ENCODE peak calls at places on chromosomes 16 and 17, in four cellular contexts. D is gastrocnemius medialis, O is IMR-90, U is WTC11. M is an unnamed sample.

GRCh38 chr17:79619196-79619595 is 8.3 kb upstream of the RBFOX3 start:
- DNase-seq in D (no peak), O (no peak), U (peak), M (no peak)

GRCh38 chr16:15765880-15766279 is 90.9 kb downstream of the MYH11 start:
- DNase-seq in D (peak), O (peak), U (peak), M (peak)

GRCh38 chr17:74860999-74861553 is 1.4 kb upstream of the GRIN2C start:
- DNase-seq in D (no peak), O (no peak), U (peak), M (no peak)

GRCh38 chr17:27915715-27916114 is 22.6 kb upstream of the LYRM9 start:
- DNase-seq in D (no peak), O (no peak), U (peak), M (no peak)

GRCh38 chr16:11539635-11540034 is 47.1 kb downstream of the LITAF start:
- DNase-seq in D (no peak), O (no peak), U (no peak), M (no peak)

GRCh38 chr17:4236456-4236855 is 27.3 kb downstream of the ANKFY1 start:
- DNase-seq in D (no peak), O (peak), U (no peak), M (no peak)

GRCh38 chr17:31674305-31674704 is 184.7 kb downstream of the COPRS start:
- DNase-seq in D (no peak), O (peak), U (no peak), M (no peak)

GRCh38 chr16:1871974-1872635 is at the start of gene MEIOB:
- DNase-seq in D (no peak), O (no peak), U (peak), M (no peak)

GRCh38 chr17:64259922-64260321 is 3.1 kb downstream of the TEX2 start:
- DNase-seq in D (no peak), O (peak), U (no peak), M (no peak)

GRCh38 chr17:35743911-35744328 is 9.1 kb downstream of the GAS2L2 start:
- DNase-seq in D (no peak), O (peak), U (peak), M (no peak)

GRCh38 chr17:63405741-63406261 is 40.3 kb downstream of the CYB561 start:
- DNase-seq in D (no peak), O (peak), U (no peak), M (no peak)

GRCh38 chr16:27324851-27325301 is 11.1 kb downstream of the IL4R start:
- DNase-seq in D (no peak), O (no peak), U (peak), M (no peak)

GRCh38 chr16:31361201-31362110 is 6.5 kb downstream of the ITGAX start:
- DNase-seq in D (no peak), O (no peak), U (no peak), M (no peak)

DNA sequence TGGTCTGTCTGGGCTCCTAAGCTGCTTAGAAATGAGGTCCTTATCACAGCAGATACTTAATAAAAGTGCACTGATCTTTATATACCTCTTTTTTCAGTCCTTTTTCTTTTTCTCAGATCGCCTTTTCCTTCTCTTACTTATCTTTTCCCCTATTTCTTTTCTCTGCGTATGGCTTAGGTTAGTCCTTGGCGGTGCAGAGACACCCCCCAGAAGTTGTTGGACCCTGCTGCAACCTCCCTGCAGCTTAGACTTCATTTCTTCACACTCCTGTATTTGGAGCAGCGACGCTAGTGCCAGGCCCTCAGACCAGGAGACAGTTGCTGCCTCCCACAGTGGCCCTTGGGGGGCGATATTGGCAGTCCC is 67.6 kb downstream of the CENPV start:
- DNase-seq in D (no peak), O (no peak), U (peak), M (no peak)
- TF ChIP-seq CTCF in D (peak), O (peak), U (peak), M (no peak)

GRCh38 chr17:55770220-55770870 is 19.5 kb downstream of the PCTP start:
- DNase-seq in D (no peak), O (peak), U (no peak), M (no peak)
- TF ChIP-seq CTCF in D (peak), O (peak), U (no peak), M (no peak)

GRCh38 chr16:86828653-86829052 is 250.3 kb downstream of the FOXL1 start:
- DNase-seq in D (no peak), O (no peak), U (no peak), M (no peak)

GRCh38 chr16:86834451-86835035 is 256.2 kb downstream of the FOXL1 start:
- DNase-seq in D (no peak), O (peak), U (peak), M (no peak)

GRCh38 chr16:86828202-86828601 is 249.9 kb downstream of the FOXL1 start:
- DNase-seq in D (no peak), O (no peak), U (no peak), M (no peak)

GRCh38 chr16:86833136-86833535 is 254.8 kb downstream of the FOXL1 start:
- DNase-seq in D (no peak), O (peak), U (no peak), M (no peak)

GRCh38 chr16:86831366-86831765 is 253.0 kb downstream of the FOXL1 start:
- DNase-seq in D (no peak), O (no peak), U (no peak), M (no peak)
- TF ChIP-seq CTCF in D (no peak), O (no peak), U (no peak), M (no peak)

GRCh38 chr17:17983376-17983775 is 10.7 kb downstream of the DRC3 start:
- DNase-seq in D (no peak), O (no peak), U (no peak), M (no peak)

GRCh38 chr17:17985153-17985552 is 12.5 kb downstream of the DRC3 start:
- DNase-seq in D (no peak), O (no peak), U (no peak), M (no peak)

GRCh38 chr17:17987187-17987896 is 14.7 kb downstream of the DRC3 start:
- DNase-seq in D (no peak), O (no peak), U (no peak), M (no peak)

GRCh38 chr17:17983776-17984175 is 11.1 kb downstream of the DRC3 start:
- DNase-seq in D (no peak), O (no peak), U (no peak), M (no peak)

GRCh38 chr17:17985555-17985954 is 12.9 kb downstream of the DRC3 start:
- DNase-seq in D (no peak), O (no peak), U (no peak), M (no peak)
- TF ChIP-seq CTCF in D (no peak), O (peak), U (peak), M (no peak)

GRCh38 chr16:67179421-67180080 is 4.2 kb downstream of the MATCAP1 start:
- DNase-seq in D (no peak), O (no peak), U (peak), M (no peak)
- TF ChIP-seq CTCF in D (no peak), O (peak), U (no peak), M (no peak)

GRCh38 chr17:39677072-39677471 is 8.8 kb downstream of the PNMT start:
- DNase-seq in D (no peak), O (no peak), U (no peak), M (no peak)

GRCh38 chr17:39679521-39680192 is 8.2 kb downstream of the PGAP3 start:
- DNase-seq in D (no peak), O (no peak), U (no peak), M (no peak)

GRCh38 chr17:39676198-39676819 is 8.1 kb downstream of the PNMT start:
- DNase-seq in D (peak), O (no peak), U (no peak), M (no peak)

GRCh38 chr17:39677581-39678339 is 9.5 kb downstream of the PNMT start:
- DNase-seq in D (peak), O (no peak), U (no peak), M (no peak)

DNA sequence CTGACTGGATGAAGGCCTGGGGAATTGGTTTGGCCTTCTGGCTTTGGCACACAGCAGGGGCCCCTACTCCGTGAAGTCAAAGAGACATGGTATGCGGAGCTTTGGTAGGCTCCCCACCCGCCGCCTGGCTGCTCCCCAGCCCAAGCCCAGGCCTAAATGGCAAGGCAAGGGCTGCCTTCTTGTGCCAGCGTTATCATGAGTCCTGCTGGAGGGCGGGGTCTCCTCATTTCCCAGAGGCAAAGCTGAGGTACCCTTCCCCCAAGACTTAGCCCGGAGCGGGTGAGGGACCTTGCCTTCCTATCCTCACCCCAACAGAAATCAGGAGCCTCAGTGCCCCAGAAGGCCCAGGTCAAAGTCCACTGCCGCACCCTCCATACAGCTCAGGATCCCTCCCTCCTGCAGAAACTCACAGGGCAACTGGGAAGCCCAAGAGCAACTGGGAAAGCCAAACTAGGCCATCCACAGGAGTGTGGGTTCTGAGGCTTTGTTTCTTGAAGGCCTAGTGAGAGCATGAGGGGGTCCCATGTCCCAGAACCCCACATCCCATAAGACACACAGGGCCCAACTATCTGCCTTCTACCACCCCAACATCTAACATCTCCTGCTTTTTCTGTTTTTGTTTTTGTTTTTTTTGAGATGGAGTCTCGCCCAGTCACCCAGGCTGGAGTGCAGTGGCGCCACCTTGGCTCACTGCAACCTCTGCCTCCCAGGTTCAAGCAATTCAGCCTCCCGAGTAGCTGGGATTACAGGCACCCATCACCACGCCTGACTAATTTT is 9.3 kb downstream of the PGAP3 start:
- DNase-seq in D (peak), O (no peak), U (no peak), M (no peak)
- TF ChIP-seq CTCF in D (no peak), O (no peak), U (no peak), M (no peak)

GRCh38 chr16:25135239-25135878 is 23.8 kb downstream of the LCMT1 start:
- DNase-seq in D (no peak), O (peak), U (no peak), M (no peak)
- TF ChIP-seq CTCF in D (no peak), O (peak), U (no peak), M (no peak)

GRCh38 chr16:4647661-4647965 is 23.0 kb downstream of the MGRN1 start:
- DNase-seq in D (no peak), O (no peak), U (no peak), M (no peak)

GRCh38 chr16:4652561-4652960 is 27.9 kb downstream of the MGRN1 start:
- DNase-seq in D (no peak), O (no peak), U (no peak), M (no peak)

GRCh38 chr16:4648917-4649316 is 24.3 kb downstream of the MGRN1 start:
- DNase-seq in D (no peak), O (no peak), U (no peak), M (no peak)

GRCh38 chr16:4651842-4652241 is 27.2 kb downstream of the MGRN1 start:
- DNase-seq in D (no peak), O (no peak), U (no peak), M (peak)

DNA sequence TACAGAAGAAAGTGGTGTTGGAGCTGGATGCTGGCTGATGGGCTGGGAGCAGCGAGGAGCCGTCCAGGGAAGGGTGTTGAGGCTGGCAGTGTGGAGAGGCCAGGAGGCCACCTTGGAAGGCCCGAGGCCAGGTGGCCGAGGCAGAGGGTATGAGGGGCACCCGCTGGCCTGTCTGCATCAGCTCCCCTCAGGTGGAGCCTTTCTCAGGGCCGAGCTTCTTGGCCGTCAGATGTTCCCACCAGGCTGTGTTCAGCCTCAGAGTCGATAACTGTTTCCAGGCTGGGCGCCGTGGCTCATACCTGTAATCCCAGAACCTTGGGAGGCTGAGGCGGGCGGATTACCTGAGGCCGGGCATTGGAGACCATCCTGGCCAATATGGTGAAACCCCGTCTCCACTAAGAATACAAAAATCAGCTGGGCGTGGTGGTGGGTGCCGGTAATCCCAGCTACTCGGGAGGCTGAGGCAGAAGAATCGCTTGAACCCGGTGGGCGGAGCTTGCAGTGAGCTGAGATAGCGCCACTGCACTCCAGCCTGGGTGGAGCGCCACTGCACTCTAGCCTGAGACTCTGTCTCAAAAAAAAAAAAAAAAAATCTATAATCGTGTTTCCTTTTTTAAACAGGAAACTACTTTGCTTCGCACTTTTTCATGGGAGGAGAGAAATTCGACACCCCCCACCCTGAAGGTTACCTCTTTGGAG is 25.3 kb downstream of the MGRN1 start:
- DNase-seq in D (no peak), O (no peak), U (no peak), M (no peak)
- TF ChIP-seq CTCF in D (no peak), O (no peak), U (no peak), M (no peak)

GRCh38 chr16:14309001-14309886 is 238.1 kb downstream of the MRTFB start:
- DNase-seq in D (peak), O (peak), U (peak), M (no peak)
- TF ChIP-seq CTCF in D (no peak), O (no peak), U (no peak), M (no peak)

M was measured in activated B cell treated with CpG ODN at 0.5 μM for 24 hours.